ENCODE peak calls at places on chromosomes 11 and 22, in six cellular contexts. B, Z, E, J, Q and G are unnamed samples.

GRCh38 chr11:47858169-47858543 is 10.0 kb upstream of the NUP160 start:
- DNase-seq in J (no peak), Q (no peak), E (no peak), Z (no peak), B (no peak), G (no peak)

GRCh38 chr11:70833011-70833410 is 419.4 kb downstream of the SHANK2 start:
- DNase-seq in Z (no peak), E (no peak), Q (no peak), B (no peak), J (no peak), G (no peak)

GRCh38 chr22:30880847-30881246 is 87.7 kb downstream of the MORC2 start:
- DNase-seq in Q (no peak), E (no peak), B (no peak), Z (no peak), J (no peak), G (no peak)

GRCh38 chr11:13261600-13262061 is 16.0 kb upstream of the BMAL1 start:
- DNase-seq in E (no peak), Z (no peak), B (no peak), Q (peak), J (no peak), G (no peak)

GRCh38 chr22:17260291-17260690 is 41.1 kb upstream of the ADA2 start:
- DNase-seq in E (no peak), Q (no peak), J (no peak), B (no peak), Z (no peak), G (no peak)

GRCh38 chr11:113373306-113373705 is 14.3 kb upstream of the ANKK1 start:
- DNase-seq in E (no peak), B (no peak), Q (peak), Z (no peak), J (no peak), G (no peak)

GRCh38 chr11:27200779-27201453 is 160.3 kb downstream of the BBOX1 start:
- DNase-seq in B (no peak), Q (no peak), E (no peak), J (no peak), Z (no peak), G (no peak)

GRCh38 chr22:35914665-35915476 is 113.8 kb downstream of the RBFOX2 start:
- DNase-seq in J (no peak), Q (peak), E (peak), Z (no peak), B (peak), G (peak)

GRCh38 chr11:68842427-68843051 is 823 bp upstream of the CPT1A start:
- DNase-seq in J (no peak), Z (no peak), E (no peak), Q (no peak), B (no peak), G (no peak)

GRCh38 chr11:79439430-79439892 is 1.4 kb downstream of the TENM4 start:
- DNase-seq in Q (peak), E (no peak), Z (no peak), B (peak), J (no peak), G (no peak)

GRCh38 chr11:130550984-130551383 is 102.5 kb downstream of the ADAMTS15 start:
- DNase-seq in J (no peak), B (no peak), Q (no peak), E (no peak), Z (no peak), G (no peak)

GRCh38 chr11:73465019-73465675 is 88.9 kb downstream of the RELT start:
- DNase-seq in Q (no peak), B (no peak), E (no peak), Z (no peak), J (no peak), G (no peak)

GRCh38 chr11:93849751-93850584 is 450 bp downstream of the VSTM5 start:
- DNase-seq in E (peak), Z (no peak), Q (peak), B (no peak), J (peak), G (no peak)

GRCh38 chr11:18986744-18987143 is 47.5 kb upstream of the MRGPRX1 start:
- DNase-seq in B (no peak), J (no peak), E (no peak), Q (no peak), Z (no peak), G (peak)

GRCh38 chr22:39239561-39240423 is 5.0 kb downstream of the PDGFB start:
- DNase-seq in Z (no peak), J (no peak), B (no peak), E (no peak), Q (no peak), G (peak)

GRCh38 chr11:10072841-10073240 is 221.2 kb downstream of the SBF2 start:
- DNase-seq in E (no peak), Z (no peak), J (no peak), Q (no peak), B (no peak), G (no peak)

GRCh38 chr11:1830500-1831223 is 4.1 kb upstream of the SYT8 start:
- DNase-seq in Q (no peak), E (no peak), J (no peak), Z (no peak), B (peak), G (peak)

GRCh38 chr11:119091083-119091650 is 6.5 kb downstream of the HMBS start:
- DNase-seq in Z (peak), B (peak), Q (no peak), J (no peak), E (peak), G (no peak)

GRCh38 chr22:31995046-31995445 is 48.0 kb upstream of the SLC5A1 start:
- DNase-seq in J (no peak), Z (no peak), B (no peak), E (peak), Q (peak), G (no peak)

GRCh38 chr11:33065445-33066178 is 26.2 kb downstream of the TCP11L1 start:
- DNase-seq in J (peak), Z (peak), E (peak), B (peak), Q (peak), G (peak)

GRCh38 chr11:3994030-3994640 is 100.5 kb upstream of the RRM1 start:
- DNase-seq in E (peak), Z (no peak), B (no peak), J (no peak), Q (peak), G (no peak)